ENCODE peak calls at places on chromosomes 5 and 9, in ten cellular contexts. One of them, this sample, is unnamed.

GRCh38 chr5:164708831-164709230 is 1203.4 kb downstream of the MAT2B start:
- DNase-seq in endothelial cell of umbilical vein: no peak
- DNase-seq in neural crest cell: no peak
- DNase-seq in brain microvascular endothelial cell: no peak
- DNase-seq in WTC11: peak; percentile 14
- DNase-seq in fibroblast of mammary gland: no peak
- DNase-seq in BE2C: no peak
- DNase-seq in B cell: no peak
- DNase-seq in endothelial cell: no peak
- DNase-seq in heart left ventricle: no peak
- DNase-seq in this sample: no peak

GRCh38 chr5:157955541-157956172 is 96.7 kb upstream of the CLINT1 start:
- DNase-seq in endothelial cell of umbilical vein: no peak
- DNase-seq in neural crest cell: no peak
- DNase-seq in brain microvascular endothelial cell: no peak
- DNase-seq in WTC11: no peak
- DNase-seq in fibroblast of mammary gland: no peak
- DNase-seq in BE2C: no peak
- DNase-seq in B cell: no peak
- DNase-seq in endothelial cell: no peak
- DNase-seq in heart left ventricle: no peak
- DNase-seq in this sample: no peak

GRCh38 chr9:8115570-8115969 is 316.0 kb upstream of the DMAC1 start:
- DNase-seq in endothelial cell of umbilical vein: no peak
- DNase-seq in neural crest cell: no peak
- DNase-seq in brain microvascular endothelial cell: no peak
- DNase-seq in WTC11: no peak
- DNase-seq in fibroblast of mammary gland: no peak
- DNase-seq in BE2C: no peak
- DNase-seq in B cell: no peak
- DNase-seq in endothelial cell: no peak
- DNase-seq in heart left ventricle: no peak
- DNase-seq in this sample: peak; percentile 8

GRCh38 chr9:91771027-91771426 is 179.0 kb downstream of the ROR2 start:
- DNase-seq in endothelial cell of umbilical vein: no peak
- DNase-seq in neural crest cell: no peak
- DNase-seq in brain microvascular endothelial cell: peak; percentile 92
- DNase-seq in WTC11: peak; percentile 38
- DNase-seq in fibroblast of mammary gland: peak; percentile 94
- DNase-seq in BE2C: no peak
- DNase-seq in B cell: no peak
- DNase-seq in endothelial cell: no peak
- DNase-seq in heart left ventricle: peak; percentile 50
- DNase-seq in this sample: no peak

GRCh38 chr9:1050125-1050895 is at the start of gene DMRT2:
- DNase-seq in endothelial cell of umbilical vein: peak; percentile 39
- DNase-seq in neural crest cell: peak; percentile 65
- DNase-seq in brain microvascular endothelial cell: peak; percentile 12
- DNase-seq in WTC11: peak; percentile 95
- DNase-seq in fibroblast of mammary gland: peak; percentile 90
- DNase-seq in BE2C: peak; percentile 80
- DNase-seq in B cell: no peak
- DNase-seq in endothelial cell: peak; percentile 91
- DNase-seq in heart left ventricle: peak; percentile 92
- DNase-seq in this sample: peak; percentile 49

GRCh38 chr9:99140685-99141314 is 35.9 kb downstream of the TGFBR1 start:
- DNase-seq in endothelial cell of umbilical vein: peak; percentile 30
- DNase-seq in neural crest cell: peak; percentile 41
- DNase-seq in brain microvascular endothelial cell: peak; percentile 51
- DNase-seq in WTC11: peak; percentile 55
- DNase-seq in fibroblast of mammary gland: peak; percentile 70
- DNase-seq in BE2C: peak; percentile 54
- DNase-seq in B cell: peak; percentile 73
- DNase-seq in endothelial cell: peak; percentile 33
- DNase-seq in heart left ventricle: peak; percentile 34
- DNase-seq in this sample: peak; percentile 52

GRCh38 chr9:111974092-111974681 is 77.6 kb downstream of the UGCG start:
- DNase-seq in endothelial cell of umbilical vein: peak; percentile 48
- DNase-seq in neural crest cell: no peak
- DNase-seq in brain microvascular endothelial cell: peak; percentile 70
- DNase-seq in WTC11: no peak
- DNase-seq in fibroblast of mammary gland: peak; percentile 87
- DNase-seq in BE2C: no peak
- DNase-seq in B cell: no peak
- DNase-seq in endothelial cell: no peak
- DNase-seq in heart left ventricle: no peak
- DNase-seq in this sample: no peak

GRCh38 chr5:81023261-81024015 is 63.3 kb downstream of the RASGRF2 start:
- DNase-seq in endothelial cell of umbilical vein: no peak
- DNase-seq in neural crest cell: no peak
- DNase-seq in brain microvascular endothelial cell: no peak
- DNase-seq in WTC11: no peak
- DNase-seq in fibroblast of mammary gland: no peak
- DNase-seq in BE2C: peak; percentile 46
- DNase-seq in B cell: no peak
- DNase-seq in endothelial cell: no peak
- DNase-seq in heart left ventricle: no peak
- DNase-seq in this sample: no peak

GRCh38 chr9:79812507-79813261 is 240.9 kb downstream of the TLE4 start:
- DNase-seq in endothelial cell of umbilical vein: no peak
- DNase-seq in neural crest cell: no peak
- DNase-seq in brain microvascular endothelial cell: no peak
- DNase-seq in WTC11: no peak
- DNase-seq in fibroblast of mammary gland: no peak
- DNase-seq in BE2C: no peak
- DNase-seq in B cell: peak; percentile 65
- DNase-seq in endothelial cell: no peak
- DNase-seq in heart left ventricle: no peak
- DNase-seq in this sample: peak; percentile 61

GRCh38 chr9:7368410-7369292 is 430.9 kb downstream of the DMAC1 start:
- DNase-seq in endothelial cell of umbilical vein: no peak
- DNase-seq in neural crest cell: no peak
- DNase-seq in brain microvascular endothelial cell: no peak
- DNase-seq in WTC11: no peak
- DNase-seq in fibroblast of mammary gland: peak; percentile 89
- DNase-seq in BE2C: no peak
- DNase-seq in B cell: no peak
- DNase-seq in endothelial cell: no peak
- DNase-seq in heart left ventricle: no peak
- DNase-seq in this sample: no peak

GRCh38 chr9:3045153-3045552 is 201.3 kb upstream of the PUM3 start:
- DNase-seq in endothelial cell of umbilical vein: no peak
- DNase-seq in neural crest cell: no peak
- DNase-seq in brain microvascular endothelial cell: no peak
- DNase-seq in WTC11: no peak
- DNase-seq in fibroblast of mammary gland: no peak
- DNase-seq in BE2C: no peak
- DNase-seq in B cell: no peak
- DNase-seq in endothelial cell: no peak
- DNase-seq in heart left ventricle: no peak
- DNase-seq in this sample: no peak

GRCh38 chr5:15191012-15191411 is 309.0 kb upstream of the FBXL7 start:
- DNase-seq in endothelial cell of umbilical vein: no peak
- DNase-seq in neural crest cell: no peak
- DNase-seq in brain microvascular endothelial cell: no peak
- DNase-seq in WTC11: no peak
- DNase-seq in fibroblast of mammary gland: no peak
- DNase-seq in BE2C: no peak
- DNase-seq in B cell: no peak
- DNase-seq in endothelial cell: no peak
- DNase-seq in heart left ventricle: no peak
- DNase-seq in this sample: no peak
- TF ChIP-seq CTCF in endothelial cell of umbilical vein: no peak
- TF ChIP-seq CTCF in neural crest cell: no peak
- TF ChIP-seq CTCF in brain microvascular endothelial cell: peak; percentile 34
- TF ChIP-seq CTCF in WTC11: no peak
- TF ChIP-seq CTCF in fibroblast of mammary gland: no peak
- TF ChIP-seq CTCF in BE2C: no peak
- TF ChIP-seq CTCF in B cell: no peak
- TF ChIP-seq CTCF in endothelial cell: no peak
- TF ChIP-seq CTCF in heart left ventricle: no peak
- TF ChIP-seq CTCF in this sample: no peak

DNA sequence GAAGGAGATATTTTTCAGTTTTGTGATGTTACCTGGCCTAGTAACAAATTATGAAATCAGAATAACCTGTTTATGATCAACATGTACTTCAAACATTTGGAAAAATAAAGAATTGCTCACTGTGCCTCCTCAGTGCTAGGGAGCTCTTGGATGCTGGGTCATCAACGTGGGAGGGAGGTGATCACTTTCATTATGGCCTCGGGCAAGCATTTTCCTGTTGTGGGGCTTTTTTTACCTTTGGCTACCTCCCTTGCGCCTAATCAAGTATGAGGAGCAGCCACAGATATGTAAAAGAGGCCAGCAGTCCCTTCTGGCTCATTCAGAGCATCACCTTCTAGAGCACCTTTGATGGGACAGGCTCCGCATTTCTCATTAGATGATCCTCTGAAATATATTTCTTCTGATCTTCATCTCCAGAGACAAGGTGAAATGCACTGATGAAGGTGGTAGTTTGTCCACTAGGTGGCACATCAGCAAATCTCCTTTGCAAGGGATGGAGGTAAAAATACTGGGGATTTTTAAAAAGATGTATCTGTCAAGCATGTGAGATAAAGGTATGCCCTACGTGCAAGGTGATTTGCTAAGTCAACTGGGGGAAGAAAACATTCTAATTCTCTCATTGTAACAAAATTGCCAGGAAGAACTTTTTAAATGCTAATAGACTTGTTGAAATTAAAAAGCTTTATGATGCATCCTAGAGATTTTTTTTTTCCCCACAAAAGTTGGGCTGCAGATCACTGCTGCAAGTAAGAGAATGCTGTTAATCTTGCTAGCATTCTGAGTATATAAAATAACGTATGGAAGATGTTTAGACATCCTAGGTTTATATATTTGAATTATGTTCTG is 218.2 kb downstream of the MAST4 start:
- DNase-seq in endothelial cell of umbilical vein: peak; percentile 63
- DNase-seq in neural crest cell: peak; percentile 29
- DNase-seq in brain microvascular endothelial cell: peak; percentile 59
- DNase-seq in WTC11: peak; percentile 37
- DNase-seq in fibroblast of mammary gland: peak; percentile 63
- DNase-seq in BE2C: peak; percentile 59
- DNase-seq in B cell: peak; percentile 43
- DNase-seq in endothelial cell: peak; percentile 50
- DNase-seq in heart left ventricle: no peak
- DNase-seq in this sample: peak; percentile 71
- TF ChIP-seq CTCF in endothelial cell of umbilical vein: peak; percentile 62
- TF ChIP-seq CTCF in neural crest cell: peak; percentile 82
- TF ChIP-seq CTCF in brain microvascular endothelial cell: peak; percentile 79
- TF ChIP-seq CTCF in WTC11: peak; percentile 55
- TF ChIP-seq CTCF in fibroblast of mammary gland: peak; percentile 77
- TF ChIP-seq CTCF in BE2C: peak; percentile 90
- TF ChIP-seq CTCF in B cell: peak; percentile 80
- TF ChIP-seq CTCF in endothelial cell: peak; percentile 75
- TF ChIP-seq CTCF in heart left ventricle: peak; percentile 78
- TF ChIP-seq CTCF in this sample: peak; percentile 87

DNA sequence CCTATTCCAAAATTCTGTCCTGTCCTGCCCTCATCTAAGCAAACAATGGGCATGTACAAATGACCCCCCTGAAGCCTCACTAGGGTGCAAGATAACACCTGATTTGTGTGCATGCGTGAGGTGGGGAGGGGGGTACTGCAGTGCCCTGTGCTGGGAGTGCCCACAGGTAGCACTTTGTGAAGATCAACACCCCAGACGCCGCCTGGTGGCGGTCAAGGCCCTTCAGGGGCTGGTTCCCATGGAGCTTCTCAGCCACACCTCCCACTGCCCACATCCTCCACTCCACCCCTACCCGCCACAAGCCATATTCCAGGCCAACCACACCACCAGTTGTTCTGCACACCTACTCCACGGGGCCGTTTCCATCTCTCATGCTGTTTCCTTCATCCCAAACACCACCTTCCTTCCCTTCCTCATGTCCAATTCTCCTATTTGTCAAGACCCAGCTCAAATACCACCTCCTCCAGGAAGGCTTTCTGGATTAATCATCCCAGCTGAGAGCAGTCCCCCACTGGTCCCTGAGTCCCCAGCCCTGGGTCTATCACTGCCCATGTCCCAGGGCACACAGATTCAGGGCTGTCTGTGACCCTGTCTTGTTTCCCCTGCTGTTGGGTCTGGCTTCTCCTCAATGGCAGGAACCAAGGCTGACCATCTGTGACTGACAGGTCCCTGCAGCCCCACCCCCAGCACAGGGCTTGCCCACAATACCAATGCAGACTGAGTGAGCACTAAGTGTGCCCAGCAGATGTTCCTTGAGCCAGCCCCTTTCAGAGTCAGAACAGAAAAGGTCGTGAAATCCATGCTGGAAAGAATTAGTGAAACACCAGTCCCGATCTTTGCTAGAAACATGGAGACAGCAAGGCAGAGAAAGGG is 178.4 kb downstream of the PAX5 start:
- DNase-seq in endothelial cell of umbilical vein: peak; percentile 3
- DNase-seq in neural crest cell: no peak
- DNase-seq in brain microvascular endothelial cell: no peak
- DNase-seq in WTC11: peak; percentile 77
- DNase-seq in fibroblast of mammary gland: no peak
- DNase-seq in BE2C: peak; percentile 37
- DNase-seq in B cell: peak; percentile 49
- DNase-seq in endothelial cell: peak; percentile 50
- DNase-seq in heart left ventricle: no peak
- DNase-seq in this sample: peak; percentile 67
- TF ChIP-seq CTCF in endothelial cell of umbilical vein: peak; percentile 51
- TF ChIP-seq CTCF in neural crest cell: peak; percentile 36
- TF ChIP-seq CTCF in brain microvascular endothelial cell: peak; percentile 41
- TF ChIP-seq CTCF in WTC11: peak; percentile 37
- TF ChIP-seq CTCF in fibroblast of mammary gland: no peak
- TF ChIP-seq CTCF in BE2C: no peak
- TF ChIP-seq CTCF in B cell: peak; percentile 15
- TF ChIP-seq CTCF in endothelial cell: no peak
- TF ChIP-seq CTCF in heart left ventricle: no peak
- TF ChIP-seq CTCF in this sample: no peak

DNA sequence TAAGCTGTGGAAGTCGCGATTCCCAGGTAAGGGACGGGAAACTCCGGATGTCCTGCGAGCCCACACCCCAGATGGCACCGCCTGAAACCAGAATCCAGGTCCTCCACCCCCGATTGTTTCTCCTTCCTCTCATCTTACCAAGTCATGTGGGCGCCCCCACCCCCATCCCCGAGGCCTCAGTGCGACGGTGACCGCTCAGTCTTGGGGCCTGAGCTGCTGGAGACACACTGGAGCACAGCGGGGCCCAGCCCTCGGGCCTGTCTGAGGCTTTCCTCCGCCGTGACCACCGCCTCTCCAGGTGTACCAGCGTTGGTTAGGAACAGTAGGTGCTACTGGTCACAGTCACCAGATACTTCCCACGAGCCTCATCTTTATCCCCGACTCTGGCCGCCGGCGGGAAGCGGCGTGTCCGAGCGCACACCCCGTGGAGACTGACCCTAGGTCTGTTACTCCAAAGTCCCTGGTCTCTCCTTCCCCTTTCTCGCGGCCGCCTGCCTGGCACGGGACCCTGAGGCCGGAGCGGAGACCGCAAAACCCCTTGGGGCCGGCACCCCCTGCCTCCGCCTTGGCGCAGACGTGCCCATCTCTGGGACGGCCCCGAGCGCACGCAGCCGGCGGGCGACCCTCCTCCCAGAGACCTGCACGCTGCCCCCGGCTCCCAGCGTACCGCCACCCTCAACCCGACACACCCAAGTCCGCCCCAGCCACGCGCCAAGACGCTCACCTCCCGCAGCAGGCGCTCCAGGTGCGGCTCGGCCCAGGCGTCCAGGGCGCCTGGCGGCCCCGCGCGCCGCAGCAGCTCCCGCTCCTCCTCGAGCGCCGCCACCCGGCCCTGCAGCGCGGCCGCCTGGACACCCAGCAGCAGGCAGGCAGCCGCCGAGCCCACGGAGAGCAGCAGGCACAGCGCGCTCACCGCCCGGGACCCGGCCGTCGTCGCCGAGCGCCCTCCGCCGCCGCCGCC is 733 bp downstream of the COL23A1 start:
- DNase-seq in endothelial cell of umbilical vein: peak; percentile 9
- DNase-seq in neural crest cell: peak; percentile 43
- DNase-seq in brain microvascular endothelial cell: no peak
- DNase-seq in WTC11: peak; percentile 48
- DNase-seq in fibroblast of mammary gland: no peak
- DNase-seq in BE2C: peak; percentile 72
- DNase-seq in B cell: peak; percentile 19
- DNase-seq in endothelial cell: peak; percentile 68
- DNase-seq in heart left ventricle: peak; percentile 51
- DNase-seq in this sample: peak; percentile 18
- TF ChIP-seq CTCF in endothelial cell of umbilical vein: peak; percentile 20
- TF ChIP-seq CTCF in neural crest cell: peak; percentile 37
- TF ChIP-seq CTCF in brain microvascular endothelial cell: no peak
- TF ChIP-seq CTCF in WTC11: no peak
- TF ChIP-seq CTCF in fibroblast of mammary gland: no peak
- TF ChIP-seq CTCF in BE2C: no peak
- TF ChIP-seq CTCF in B cell: no peak
- TF ChIP-seq CTCF in endothelial cell: no peak
- TF ChIP-seq CTCF in heart left ventricle: peak; percentile 43
- TF ChIP-seq CTCF in this sample: no peak

This sample was measured in activated CD8-positive, alpha-beta T cell treated with anti-CD3 and anti-CD28 coated beads for 36 hours.